ENCODE peak calls at places on chromosomes 1 and 21, in nine cellular contexts. Y, E, P, N, A, X, G, S and H are unnamed samples.

GRCh38 chr1:185208626-185209170 is 51.7 kb downstream of the SWT1 start:
- DNase-seq in E (no peak), G (no peak), Y (no peak), S (no peak), N (no peak), P (no peak), X (peak), A (no peak), H (no peak)

GRCh38 chr21:46295177-46295711 is 9.1 kb downstream of the YBEY start:
- DNase-seq in X (peak), Y (no peak), N (no peak), S (peak), E (no peak), A (no peak), P (no peak), G (no peak), H (no peak)

GRCh38 chr1:54694771-54695170 is 20.9 kb upstream of the TTC4 start:
- DNase-seq in P (no peak), N (no peak), X (no peak), S (no peak), G (no peak), A (no peak), E (no peak), Y (no peak), H (no peak)

GRCh38 chr1:4600615-4601460 is 53.6 kb upstream of the AJAP1 start:
- DNase-seq in N (peak), E (no peak), A (no peak), P (no peak), X (no peak), Y (no peak), G (no peak), S (no peak), H (no peak)

GRCh38 chr21:36909901-36910561 is 56.4 kb downstream of the HLCS start:
- DNase-seq in G (no peak), X (peak), E (peak), S (peak), N (no peak), A (peak), P (no peak), Y (no peak), H (no peak)

GRCh38 chr21:33828083-33828482 is 87.5 kb downstream of the ATP5PO start:
- DNase-seq in Y (no peak), A (no peak), X (no peak), N (no peak), S (no peak), P (no peak), G (no peak), E (no peak), H (no peak)

GRCh38 chr1:2275796-2276536 is 47.8 kb downstream of the SKI start:
- DNase-seq in Y (peak), N (no peak), S (no peak), A (no peak), X (peak), E (no peak), G (no peak), P (no peak), H (no peak)

GRCh38 chr1:207858806-207859205 is 52.1 kb downstream of the CD34 start:
- DNase-seq in E (no peak), Y (no peak), X (peak), G (no peak), S (no peak), P (no peak), N (no peak), A (no peak), H (no peak)

GRCh38 chr1:224510880-224511645 is 76.5 kb upstream of the WDR26 start:
- DNase-seq in P (no peak), S (no peak), N (no peak), Y (no peak), E (no peak), X (peak), G (no peak), A (no peak), H (no peak)

GRCh38 chr1:6860401-6860800 is 75.1 kb downstream of the CAMTA1 start:
- DNase-seq in E (no peak), X (peak), N (no peak), P (no peak), A (no peak), Y (no peak), G (no peak), S (peak), H (no peak)

GRCh38 chr1:3614755-3615742 is 3.7 kb upstream of the MEGF6 start:
- DNase-seq in S (no peak), G (no peak), X (no peak), A (no peak), P (no peak), Y (no peak), N (peak), E (no peak), H (no peak)

GRCh38 chr1:53619811-53620619 is 118.9 kb downstream of the GLIS1 start:
- DNase-seq in E (no peak), G (no peak), N (peak), P (no peak), X (peak), A (no peak), S (peak), Y (peak), H (no peak)

GRCh38 chr1:30320581-30320890 is 402.8 kb downstream of the MATN1 start:
- DNase-seq in N (no peak), G (no peak), A (no peak), S (no peak), E (no peak), Y (no peak), P (no peak), X (no peak), H (peak)

GRCh38 chr1:217090073-217090911 is 367.1 kb upstream of the ESRRG start:
- DNase-seq in Y (no peak), A (no peak), G (no peak), X (no peak), E (no peak), S (no peak), N (no peak), P (no peak), H (no peak)

GRCh38 chr1:156781585-156782186 is 14.4 kb downstream of the PRCC start:
- DNase-seq in N (no peak), P (no peak), G (no peak), S (no peak), Y (no peak), X (peak), A (no peak), E (no peak), H (no peak)

GRCh38 chr1:12197483-12197880 is 30.7 kb downstream of the TNFRSF1B start:
- DNase-seq in E (no peak), S (no peak), G (no peak), P (no peak), A (no peak), Y (no peak), X (no peak), N (no peak), H (no peak)

GRCh38 chr1:10514490-10515235 is 39.9 kb downstream of the PEX14 start:
- DNase-seq in Y (no peak), S (no peak), E (no peak), N (no peak), X (peak), P (no peak), A (no peak), G (no peak), H (no peak)

GRCh38 chr1:145751491-145752021 is 32.3 kb downstream of the CD160 start:
- DNase-seq in G (no peak), E (peak), A (peak), N (no peak), P (no peak), Y (no peak), X (peak), S (peak), H (no peak)

GRCh38 chr1:25617626-25618432 is 1.2 kb downstream of the MAN1C1 start:
- DNase-seq in A (no peak), S (no peak), X (no peak), G (no peak), Y (peak), P (no peak), E (no peak), N (no peak), H (no peak)

GRCh38 chr21:44664691-44665090 is 2.0 kb downstream of the KRTAP12-2 start:
- DNase-seq in Y (no peak), S (no peak), G (no peak), P (no peak), N (no peak), E (no peak), A (no peak), X (no peak), H (peak)

GRCh38 chr1:2102753-2103152 is 52.5 kb downstream of the PRKCZ start:
- DNase-seq in G (no peak), X (no peak), E (no peak), P (no peak), A (no peak), N (no peak), Y (peak), S (no peak), H (no peak)

GRCh38 chr1:8706995-8707396 is 110.4 kb downstream of the RERE start:
- DNase-seq in X (peak), P (peak), A (no peak), G (no peak), E (peak), S (no peak), N (no peak), Y (no peak), H (no peak)